ENCODE peak calls at places on chromosomes 4 and X, in seven cellular contexts. Q, X, O, D, N, S and P are unnamed samples. For H3K36me3, the result is how much of the 10 kb centered on the place peaks cover.

GRCh38 chrX:44480591-44480990 is 62.1 kb downstream of the FUNDC1 start:
- DNase-seq in S (no peak), O (no peak), N (no peak), Q (no peak), X (no peak), D (no peak), P (no peak)

GRCh38 chr4:142845293-142846070 is 619 bp downstream of the INPP4B start:
- DNase-seq in X (no peak), S (no peak), N (no peak), Q (no peak), D (no peak), O (no peak), P (no peak)

GRCh38 chrX:130994671-130995070 is 63.5 kb upstream of the ARHGAP36 start:
- DNase-seq in Q (no peak), N (peak), O (no peak), X (no peak), D (no peak), S (no peak), P (peak)

GRCh38 chr4:140049024-140049923 is 104.7 kb downstream of the MAML3 start:
- DNase-seq in O (peak), X (no peak), N (peak), Q (no peak), S (no peak), D (peak), P (no peak)

GRCh38 chrX:9940397-9940796 is 26.8 kb upstream of the CLDN34 start:
- DNase-seq in X (no peak), O (no peak), S (no peak), Q (no peak), N (peak), D (no peak), P (no peak)

GRCh38 chr4:176443117-176443516 is 123.4 kb downstream of the SPCS3 start:
- DNase-seq in D (no peak), S (no peak), O (no peak), N (peak), X (no peak), Q (no peak), P (no peak)

GRCh38 chr4:10383417-10383816 is 73.8 kb downstream of the ZNF518B start:
- DNase-seq in D (no peak), X (no peak), O (no peak), S (no peak), N (no peak), Q (no peak), P (no peak)

GRCh38 chrX:2677764-2678163 is 13.3 kb upstream of the CD99 start:
- DNase-seq in X (no peak), N (peak), S (peak), O (no peak), D (peak), Q (peak), P (no peak)

GRCh38 chr4:1075809-1076524 is 37.4 kb downstream of the RNF212 start:
- DNase-seq in Q (no peak), N (no peak), X (no peak), D (no peak), S (no peak), O (no peak), P (no peak)

GRCh38 chr4:15436515-15436914 is 8.7 kb downstream of the C1QTNF7 start:
- DNase-seq in D (no peak), Q (no peak), N (peak), S (no peak), X (no peak), O (no peak), P (no peak)

GRCh38 chr4:66486068-66486467 is 815.8 kb upstream of the EPHA5 start:
- DNase-seq in S (no peak), O (no peak), X (no peak), Q (no peak), D (no peak), N (no peak), P (no peak)

GRCh38 chr4:16727218-16727617 is 171.2 kb downstream of the LDB2 start:
- DNase-seq in N (no peak), X (no peak), Q (no peak), S (no peak), D (no peak), O (no peak), P (no peak)

GRCh38 chrX:38516196-38516595 is 45.1 kb upstream of the TSPAN7 start:
- DNase-seq in X (no peak), Q (no peak), S (no peak), N (no peak), O (no peak), D (no peak), P (no peak)

GRCh38 chrX:130393451-130394074 is 8.1 kb upstream of the GPR119 start:
- DNase-seq in D (peak), Q (no peak), X (no peak), S (peak), O (peak), N (peak), P (peak)

GRCh38 chr4:35252866-35253265 is 991.4 kb downstream of the ARAP2 start:
- DNase-seq in N (no peak), X (no peak), O (no peak), D (no peak), Q (no peak), S (no peak), P (no peak)

GRCh38 chrX:17376381-17377046 is 1.5 kb downstream of the NHS start:
- DNase-seq in D (no peak), Q (no peak), O (no peak), X (no peak), N (no peak), S (no peak), P (no peak)

GRCh38 chrX:109902665-109903064 is 100.2 kb upstream of the TMEM164 start:
- DNase-seq in D (no peak), O (no peak), Q (no peak), S (no peak), N (peak), X (no peak), P (no peak)

GRCh38 chr4:70992354-70992753 is 1.1 kb upstream of the DCK start:
- DNase-seq in O (peak), D (no peak), N (no peak), X (no peak), S (no peak), Q (no peak), P (peak)

GRCh38 chr4:70996014-70996353 is 2.5 kb downstream of the DCK start:
- DNase-seq in Q (no peak), D (no peak), X (no peak), N (no peak), O (no peak), S (no peak), P (no peak)

GRCh38 chr4:70994387-70995099 is 1.1 kb downstream of the DCK start:
- DNase-seq in N (no peak), Q (no peak), D (no peak), S (no peak), X (no peak), O (no peak), P (peak)

GRCh38 chr4:70993181-70994068 is at the start of gene DCK:
- DNase-seq in D (peak), O (peak), N (peak), Q (peak), S (peak), X (peak), P (peak)

GRCh38 chr4:70994069-70994366 is 569 bp downstream of the DCK start:
- DNase-seq in X (no peak), Q (no peak), N (no peak), O (no peak), S (no peak), D (no peak), P (no peak)
- H3K36me3 ChIP-seq in X (under half), Q (under half), N (under half), O (under half), S (under half), D (under half), P (under half)

DNA sequence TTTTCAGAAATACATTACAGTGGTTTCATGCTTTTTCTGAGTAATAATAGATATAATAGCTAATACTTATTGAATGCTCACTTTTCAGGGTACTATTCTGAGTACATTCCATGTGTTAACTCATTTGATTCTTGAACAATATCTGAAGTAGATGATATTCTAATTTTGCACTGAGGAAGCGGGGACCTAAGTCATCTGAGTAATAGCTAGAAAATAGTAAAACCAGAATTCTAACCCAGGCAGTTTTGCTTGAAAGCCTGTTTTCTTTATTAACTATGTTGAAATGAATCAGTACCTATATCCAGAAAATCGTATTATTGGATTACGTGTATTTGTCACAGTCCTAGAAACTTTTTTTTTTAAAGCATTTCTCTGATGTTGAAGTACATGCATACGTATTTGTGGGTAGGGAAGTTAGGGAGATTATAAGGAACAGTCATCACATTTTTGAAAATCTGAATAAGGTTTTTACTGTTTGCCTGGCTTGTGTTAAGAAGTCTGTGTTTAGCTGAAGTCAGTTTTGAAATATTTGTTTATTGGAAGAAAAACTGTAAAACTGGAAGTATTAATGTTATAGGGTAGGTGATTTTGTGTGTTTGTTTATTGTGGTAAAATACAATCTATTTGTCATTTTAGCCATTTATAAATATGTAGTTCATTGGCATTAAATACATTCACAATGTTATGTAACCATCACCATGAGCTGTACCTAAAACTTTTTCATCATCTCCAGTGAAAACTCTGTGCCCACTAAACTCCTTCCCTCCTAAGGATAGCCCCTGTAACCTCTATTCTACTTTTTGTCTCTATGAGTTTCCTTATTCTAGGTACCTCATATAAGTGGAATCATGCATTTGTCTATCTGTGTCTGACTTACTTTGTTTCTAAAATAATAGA is 55.3 kb downstream of the FIP1L1 start:
- DNase-seq in Q (no peak), X (no peak), D (no peak), O (no peak), S (no peak), N (no peak), P (no peak)
- H3K36me3 ChIP-seq in Q (under half), X (under half), D (under half), O (under half), S (under half), N (under half), P (under half)

GRCh38 chrX:24202465-24203031 is 53.0 kb downstream of the ZFX start:
- DNase-seq in S (no peak), N (no peak), Q (no peak), O (no peak), X (no peak), D (no peak), P (no peak)

GRCh38 chrX:24201216-24201615 is 51.7 kb downstream of the ZFX start:
- DNase-seq in N (no peak), X (no peak), Q (no peak), O (no peak), D (no peak), S (no peak), P (no peak)

GRCh38 chrX:24204958-24205357 is 55.4 kb downstream of the ZFX start:
- DNase-seq in S (no peak), N (no peak), X (no peak), Q (no peak), D (no peak), O (no peak), P (no peak)

GRCh38 chrX:24203072-24203808 is 53.7 kb downstream of the ZFX start:
- DNase-seq in O (no peak), N (no peak), D (no peak), X (no peak), Q (no peak), S (no peak), P (no peak)

GRCh38 chrX:24204331-24204730 is 54.8 kb downstream of the ZFX start:
- DNase-seq in S (no peak), X (no peak), D (no peak), O (no peak), N (peak), Q (no peak), P (no peak)
- H3K36me3 ChIP-seq in S (under half), X (under half), D (under half), O (under half), N (under half), Q (under half), P (under half)

GRCh38 chrX:302975-303374 is 15.6 kb downstream of the GTPBP6 start:
- DNase-seq in N (no peak), X (no peak), Q (no peak), O (no peak), S (no peak), D (peak), P (no peak)

GRCh38 chrX:308821-309520 is 9.6 kb downstream of the GTPBP6 start:
- DNase-seq in N (no peak), S (no peak), O (peak), Q (no peak), X (no peak), D (peak), P (no peak)

GRCh38 chrX:310621-311155 is 7.9 kb downstream of the GTPBP6 start:
- DNase-seq in Q (no peak), D (peak), S (no peak), O (peak), X (no peak), N (no peak), P (no peak)

GRCh38 chrX:311156-312129 is 7.2 kb downstream of the GTPBP6 start:
- DNase-seq in X (no peak), Q (no peak), O (peak), S (no peak), N (no peak), D (peak), P (no peak)

GRCh38 chrX:307261-308111 is 11.1 kb downstream of the GTPBP6 start:
- DNase-seq in X (no peak), O (peak), D (peak), Q (no peak), N (no peak), S (no peak), P (no peak)
- H3K36me3 ChIP-seq in X (under half), O (under half), D (under half), Q (half or more), N (half or more), S (under half), P (under half)

GRCh38 chr4:5685296-5685695 is 23.1 kb downstream of the EVC2 start:
- DNase-seq in N (no peak), X (no peak), S (no peak), Q (no peak), O (no peak), D (no peak), P (no peak)
- H3K36me3 ChIP-seq in N (half or more), X (under half), S (under half), Q (half or more), O (under half), D (under half), P (under half)

GRCh38 chrX:74249963-74250362 is 54.0 kb upstream of the ZCCHC13 start:
- DNase-seq in D (no peak), S (no peak), X (no peak), N (no peak), Q (no peak), O (no peak), P (no peak)
- H3K36me3 ChIP-seq in D (under half), S (under half), X (under half), N (under half), Q (under half), O (under half), P (under half)

GRCh38 chr4:25417014-25417413 is 40.0 kb downstream of the ANAPC4 start:
- DNase-seq in Q (no peak), O (no peak), S (no peak), N (no peak), X (no peak), D (no peak), P (no peak)
- H3K36me3 ChIP-seq in Q (under half), O (under half), S (under half), N (under half), X (under half), D (under half), P (under half)

GRCh38 chr4:56971383-56971782 is 6.0 kb downstream of the NOA1 start:
- DNase-seq in D (no peak), X (no peak), S (no peak), O (no peak), Q (no peak), N (no peak), P (no peak)
- H3K36me3 ChIP-seq in D (under half), X (under half), S (under half), O (under half), Q (under half), N (under half), P (half or more)